ENCODE peak calls at places on chromosomes 2 and 18, in six cellular contexts. O, C, Q, L, F and T are unnamed samples.

GRCh38 chr2:31383471-31384153 is 30.9 kb downstream of the XDH start:
- DNase-seq in Q (no peak), F (no peak), C (no peak), O (no peak), L (no peak), T (no peak)

GRCh38 chr2:127508621-127509034 is 17.7 kb downstream of the IWS1 start:
- DNase-seq in O (peak; percentile 53), C (peak; percentile 49), Q (peak; percentile 91), L (no peak), F (peak; percentile 74), T (no peak)

GRCh38 chr2:109242222-109242653 is 113.2 kb downstream of the SH3RF3 start:
- DNase-seq in C (no peak), L (no peak), O (no peak), F (no peak), Q (no peak), T (peak; percentile 53)

GRCh38 chr2:178756843-178757242 is 50.4 kb downstream of the TTN start:
- DNase-seq in F (no peak), O (no peak), Q (no peak), L (no peak), C (no peak), T (no peak)

GRCh38 chr2:241534701-241535375 is 23.7 kb upstream of the BOK start:
- DNase-seq in C (no peak), L (no peak), O (no peak), Q (no peak), F (no peak), T (no peak)

GRCh38 chr18:46224181-46224775 is 120.1 kb downstream of the HAUS1 start:
- DNase-seq in C (no peak), O (no peak), Q (no peak), F (no peak), L (no peak), T (no peak)

GRCh38 chr2:163471947-163472346 is 263.9 kb downstream of the FIGN start:
- DNase-seq in F (no peak), L (no peak), C (no peak), O (no peak), Q (no peak), T (no peak)

GRCh38 chr2:167890739-167891138 is 356.7 kb downstream of the STK39 start:
- DNase-seq in Q (no peak), F (no peak), C (no peak), O (no peak), L (no peak), T (no peak)

GRCh38 chr2:176161817-176162626 is 4.9 kb downstream of the HOXD3 start:
- DNase-seq in C (no peak), Q (no peak), F (no peak), L (no peak), O (no peak), T (no peak)

GRCh38 chr18:36176739-36177138 is 10.6 kb upstream of the MOCOS start:
- DNase-seq in C (no peak), L (no peak), Q (no peak), F (no peak), O (no peak), T (no peak)
- H3K4me3 ChIP-seq in C (no peak overlapping the region), L (no peak overlapping the region), Q (no peak overlapping the region), F (no peak overlapping the region), O (no peak overlapping the region), T (no peak overlapping the region)

GRCh38 chr18:48326901-48327675 is 82.1 kb downstream of the ZBTB7C start:
- DNase-seq in Q (no peak), C (no peak), O (no peak), F (no peak), L (no peak), T (peak; percentile 46)
- H3K27ac ChIP-seq in Q (no peak overlapping the region), C (no peak overlapping the region), O (no peak overlapping the region), F (no peak overlapping the region), L (no peak overlapping the region), T (no peak overlapping the region)

GRCh38 chr2:28062867-28063266 is 172.3 kb downstream of the BABAM2 start:
- DNase-seq in O (no peak), C (no peak), Q (no peak), F (no peak), L (no peak), T (no peak)
- TF ChIP-seq CTCF in O (no peak), C (no peak), Q (no peak), F (no peak), L (no peak), T (no peak)

GRCh38 chr2:237405006-237405559 is 8.9 kb downstream of the COL6A3 start:
- DNase-seq in L (no peak), O (no peak), F (no peak), C (no peak), Q (no peak), T (no peak)
- H3K4me3 ChIP-seq in L (no peak overlapping the region), O (no peak overlapping the region), F (no peak overlapping the region), C (no peak overlapping the region), Q (no peak overlapping the region), T (no peak overlapping the region)

DNA sequence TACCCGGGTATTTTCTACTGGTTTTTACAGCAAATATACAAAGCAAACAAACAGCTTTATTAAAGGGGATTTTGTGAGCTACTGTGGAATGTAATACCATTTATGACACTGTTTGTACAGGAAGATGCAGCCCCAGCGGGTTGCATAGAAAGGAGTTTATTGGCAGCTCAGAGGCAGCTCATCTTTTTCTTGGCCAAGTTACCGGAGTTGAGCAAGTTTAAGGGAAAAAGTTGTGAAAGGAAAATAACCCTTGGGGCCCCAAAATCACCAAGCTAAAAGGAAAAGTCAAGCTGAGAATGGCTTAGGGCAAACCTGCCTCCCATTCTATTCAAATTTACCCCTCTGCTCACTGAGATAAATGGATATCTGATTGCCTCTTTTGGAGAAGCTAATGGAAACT is 60.8 kb downstream of the MOB4 start:
- DNase-seq in C (no peak), F (no peak), O (no peak), Q (no peak), L (no peak), T (no peak)
- H3K27ac ChIP-seq in C (no peak overlapping the region), F (no peak overlapping the region), O (no peak overlapping the region), Q (no peak overlapping the region), L (no peak overlapping the region), T (no peak overlapping the region)